ENCODE peak calls at places on chromosomes 13 and 19, in six cellular contexts. One of them, this sample, is unnamed.

GRCh38 chr13:66994498-66995365 is 235.4 kb downstream of the PCDH9 start:
- DNase-seq in NCI-H1105: no peak
- DNase-seq in iris pigment epithelial cell: no peak
- DNase-seq in left ventricle myocardium inferior: no peak
- DNase-seq in stimulated activated CD4-positive, alpha-beta T cell treated with anti-CD3 and anti-CD28 coated beads, Interleukin-4, amount 100 ng/mL, for 48 hours: no peak
- DNase-seq in neuronal stem cell: no peak
- DNase-seq in this sample: no peak

GRCh38 chr13:93723316-93723715 is 496.7 kb downstream of the GPC6 start:
- DNase-seq in NCI-H1105: no peak
- DNase-seq in iris pigment epithelial cell: peak
- DNase-seq in left ventricle myocardium inferior: no peak
- DNase-seq in stimulated activated CD4-positive, alpha-beta T cell treated with anti-CD3 and anti-CD28 coated beads, Interleukin-4, amount 100 ng/mL, for 48 hours: no peak
- DNase-seq in neuronal stem cell: no peak
- DNase-seq in this sample: no peak

GRCh38 chr13:111177081-111177711 is 62.1 kb downstream of the ARHGEF7 start:
- DNase-seq in NCI-H1105: no peak
- DNase-seq in iris pigment epithelial cell: peak
- DNase-seq in left ventricle myocardium inferior: peak
- DNase-seq in stimulated activated CD4-positive, alpha-beta T cell treated with anti-CD3 and anti-CD28 coated beads, Interleukin-4, amount 100 ng/mL, for 48 hours: peak
- DNase-seq in neuronal stem cell: no peak
- DNase-seq in this sample: peak

GRCh38 chr19:1591421-1592022 is 1.1 kb downstream of the MBD3 start:
- DNase-seq in NCI-H1105: peak
- DNase-seq in iris pigment epithelial cell: no peak
- DNase-seq in left ventricle myocardium inferior: no peak
- DNase-seq in stimulated activated CD4-positive, alpha-beta T cell treated with anti-CD3 and anti-CD28 coated beads, Interleukin-4, amount 100 ng/mL, for 48 hours: no peak
- DNase-seq in neuronal stem cell: no peak
- DNase-seq in this sample: no peak

GRCh38 chr19:46863818-46864629 is 3.2 kb downstream of the ARHGAP35 start:
- DNase-seq in NCI-H1105: no peak
- DNase-seq in iris pigment epithelial cell: peak
- DNase-seq in left ventricle myocardium inferior: no peak
- DNase-seq in stimulated activated CD4-positive, alpha-beta T cell treated with anti-CD3 and anti-CD28 coated beads, Interleukin-4, amount 100 ng/mL, for 48 hours: no peak
- DNase-seq in neuronal stem cell: peak
- DNase-seq in this sample: peak

GRCh38 chr19:18612772-18613588 is at the start of gene TMEM59L:
- DNase-seq in NCI-H1105: no peak
- DNase-seq in iris pigment epithelial cell: no peak
- DNase-seq in left ventricle myocardium inferior: no peak
- DNase-seq in stimulated activated CD4-positive, alpha-beta T cell treated with anti-CD3 and anti-CD28 coated beads, Interleukin-4, amount 100 ng/mL, for 48 hours: no peak
- DNase-seq in neuronal stem cell: no peak
- DNase-seq in this sample: no peak

GRCh38 chr13:33052446-33052845 is 36.2 kb downstream of the KL start:
- DNase-seq in NCI-H1105: no peak
- DNase-seq in iris pigment epithelial cell: peak
- DNase-seq in left ventricle myocardium inferior: no peak
- DNase-seq in stimulated activated CD4-positive, alpha-beta T cell treated with anti-CD3 and anti-CD28 coated beads, Interleukin-4, amount 100 ng/mL, for 48 hours: no peak
- DNase-seq in neuronal stem cell: no peak
- DNase-seq in this sample: no peak

GRCh38 chr13:106473174-106473573 is 62.3 kb downstream of the EFNB2 start:
- DNase-seq in NCI-H1105: no peak
- DNase-seq in iris pigment epithelial cell: no peak
- DNase-seq in left ventricle myocardium inferior: peak
- DNase-seq in stimulated activated CD4-positive, alpha-beta T cell treated with anti-CD3 and anti-CD28 coated beads, Interleukin-4, amount 100 ng/mL, for 48 hours: no peak
- DNase-seq in neuronal stem cell: no peak
- DNase-seq in this sample: no peak

GRCh38 chr13:29465741-29466293 is 129.7 kb downstream of the SLC7A1 start:
- DNase-seq in NCI-H1105: no peak
- DNase-seq in iris pigment epithelial cell: peak
- DNase-seq in left ventricle myocardium inferior: peak
- DNase-seq in stimulated activated CD4-positive, alpha-beta T cell treated with anti-CD3 and anti-CD28 coated beads, Interleukin-4, amount 100 ng/mL, for 48 hours: no peak
- DNase-seq in neuronal stem cell: no peak
- DNase-seq in this sample: peak

GRCh38 chr13:51927129-51927528 is 65.4 kb downstream of the CCDC70 start:
- DNase-seq in NCI-H1105: no peak
- DNase-seq in iris pigment epithelial cell: no peak
- DNase-seq in left ventricle myocardium inferior: no peak
- DNase-seq in stimulated activated CD4-positive, alpha-beta T cell treated with anti-CD3 and anti-CD28 coated beads, Interleukin-4, amount 100 ng/mL, for 48 hours: no peak
- DNase-seq in neuronal stem cell: no peak
- DNase-seq in this sample: no peak

GRCh38 chr19:18526316-18526715 is 4.4 kb upstream of the ELL start:
- DNase-seq in NCI-H1105: no peak
- DNase-seq in iris pigment epithelial cell: no peak
- DNase-seq in left ventricle myocardium inferior: no peak
- DNase-seq in stimulated activated CD4-positive, alpha-beta T cell treated with anti-CD3 and anti-CD28 coated beads, Interleukin-4, amount 100 ng/mL, for 48 hours: no peak
- DNase-seq in neuronal stem cell: no peak
- DNase-seq in this sample: no peak

GRCh38 chr19:30666301-30666803 is 294.2 kb downstream of the ZNF536 start:
- DNase-seq in NCI-H1105: peak
- DNase-seq in iris pigment epithelial cell: peak
- DNase-seq in left ventricle myocardium inferior: no peak
- DNase-seq in stimulated activated CD4-positive, alpha-beta T cell treated with anti-CD3 and anti-CD28 coated beads, Interleukin-4, amount 100 ng/mL, for 48 hours: peak
- DNase-seq in neuronal stem cell: peak
- DNase-seq in this sample: no peak

GRCh38 chr19:34235425-34235940 is 18.9 kb upstream of the GARRE1 start:
- DNase-seq in NCI-H1105: no peak
- DNase-seq in iris pigment epithelial cell: no peak
- DNase-seq in left ventricle myocardium inferior: no peak
- DNase-seq in stimulated activated CD4-positive, alpha-beta T cell treated with anti-CD3 and anti-CD28 coated beads, Interleukin-4, amount 100 ng/mL, for 48 hours: no peak
- DNase-seq in neuronal stem cell: no peak
- DNase-seq in this sample: no peak

GRCh38 chr19:1985588-1986356 is 29.7 kb downstream of the BTBD2 start:
- DNase-seq in NCI-H1105: no peak
- DNase-seq in iris pigment epithelial cell: no peak
- DNase-seq in left ventricle myocardium inferior: no peak
- DNase-seq in stimulated activated CD4-positive, alpha-beta T cell treated with anti-CD3 and anti-CD28 coated beads, Interleukin-4, amount 100 ng/mL, for 48 hours: no peak
- DNase-seq in neuronal stem cell: no peak
- DNase-seq in this sample: peak